ENCODE peak calls at places on chromosomes 11 and 22, in eight cellular contexts. B is endothelial cell, J is neural crest cell, T is cardiac fibroblast, I is GM23338, O is heart left ventricle, A is kidney epithelial cell, N is tibial artery. G is an unnamed sample.
A peak's percentile ranks its signal among the peaks of the same experiment; 100 is the strongest.

GRCh38 chr11:63761870-63762661 is 6.5 kb downstream of the ZFTA start:
- DNase-seq in B (peak; percentile 35), T (no peak), O (no peak), J (peak; percentile 47), I (peak; percentile 96), N (no peak), A (no peak), G (no peak)

GRCh38 chr11:16737860-16738197 is 618 bp upstream of the C11orf58 start:
- DNase-seq in N (no peak), B (no peak), T (peak; percentile 30), I (no peak), J (no peak), O (no peak), A (no peak), G (no peak)

GRCh38 chr11:92199991-92200390 is 24.6 kb upstream of the FAT3 start:
- DNase-seq in B (no peak), J (no peak), N (no peak), A (no peak), O (no peak), I (no peak), T (no peak), G (no peak)

GRCh38 chr11:11280826-11281225 is 72.2 kb downstream of the CSNK2A3 start:
- DNase-seq in T (no peak), N (no peak), B (no peak), O (no peak), I (no peak), J (no peak), A (no peak), G (no peak)

GRCh38 chr11:106087815-106088435 is 10.5 kb downstream of the AASDHPPT start:
- DNase-seq in B (peak; percentile 41), J (peak; percentile 23), I (peak; percentile 63), O (no peak), N (no peak), A (no peak), T (peak; percentile 70), G (peak; percentile 75)

GRCh38 chr11:134659882-134660281 is 247.8 kb upstream of the B3GAT1 start:
- DNase-seq in I (no peak), T (no peak), O (no peak), J (no peak), A (no peak), N (peak; percentile 10), B (no peak), G (no peak)

GRCh38 chr11:111229604-111230003 is 15.9 kb upstream of the POU2AF2 start:
- DNase-seq in T (peak; percentile 14), B (no peak), O (no peak), I (no peak), A (no peak), N (no peak), J (no peak), G (peak; percentile 31)

GRCh38 chr11:125976156-125976555 is 30.3 kb downstream of the VSIG10L2 start:
- DNase-seq in O (no peak), B (no peak), A (no peak), J (no peak), N (no peak), T (no peak), I (no peak), G (no peak)

GRCh38 chr22:24422078-24422665 is 5.2 kb upstream of the ADORA2A start:
- DNase-seq in A (no peak), I (no peak), J (no peak), B (no peak), O (peak; percentile 56), T (no peak), N (no peak), G (no peak)

GRCh38 chr11:30984442-30984816 is 385.1 kb downstream of the DCDC1 start:
- DNase-seq in T (peak; percentile 3), O (no peak), N (no peak), A (no peak), I (no peak), J (no peak), B (no peak), G (no peak)

GRCh38 chr22:48098936-48099245 is 1336.4 kb downstream of the TBC1D22A start:
- DNase-seq in B (no peak), I (no peak), N (peak; percentile 48), J (no peak), A (no peak), T (no peak), O (no peak), G (peak; percentile 17)

GRCh38 chr11:7499046-7499445 is 13.7 kb downstream of the OLFML1 start:
- DNase-seq in J (no peak), N (no peak), I (no peak), B (no peak), T (no peak), O (no peak), A (no peak), G (no peak)

GRCh38 chr11:127000291-127000968 is at the start of gene KIRREL3:
- DNase-seq in J (peak; percentile 41), I (peak; percentile 53), A (no peak), B (peak; percentile 32), T (no peak), N (no peak), O (no peak), G (no peak)

GRCh38 chr11:134338654-134339053 is 6.9 kb downstream of the GLB1L2 start:
- DNase-seq in B (no peak), I (no peak), J (no peak), N (no peak), T (no peak), A (no peak), O (no peak), G (no peak)

GRCh38 chr11:130076774-130077481 is 7.2 kb downstream of the APLP2 start:
- DNase-seq in N (no peak), J (no peak), I (peak; percentile 47), T (no peak), O (no peak), A (no peak), B (no peak), G (no peak)

GRCh38 chr11:73931039-73931645 is 19.7 kb upstream of the DNAJB13 start:
- DNase-seq in I (peak; percentile 90), J (peak; percentile 12), B (peak; percentile 31), N (no peak), A (peak; percentile 48), T (peak; percentile 89), O (no peak), G (peak; percentile 31)

GRCh38 chr11:134511255-134511654 is 99.2 kb upstream of the B3GAT1 start:
- DNase-seq in N (peak; percentile 34), T (no peak), J (no peak), A (no peak), O (no peak), B (no peak), I (no peak), G (no peak)

GRCh38 chr11:114359342-114359741 is 41.0 kb downstream of the C11orf71 start:
- DNase-seq in B (no peak), T (peak; percentile 13), I (no peak), A (no peak), N (no peak), O (no peak), J (no peak), G (no peak)

GRCh38 chr22:36773935-36774334 is 2.0 kb downstream of the IFT27 start:
- DNase-seq in N (no peak), A (no peak), J (no peak), B (no peak), O (no peak), T (peak; percentile 59), I (peak; percentile 48), G (no peak)
- TF ChIP-seq CTCF in N (peak; percentile 5), A (peak; percentile 33), J (peak; percentile 60), B (peak; percentile 26), O (no peak), T (peak; percentile 36), I (peak; percentile 58), G (peak; percentile 18)

DNA sequence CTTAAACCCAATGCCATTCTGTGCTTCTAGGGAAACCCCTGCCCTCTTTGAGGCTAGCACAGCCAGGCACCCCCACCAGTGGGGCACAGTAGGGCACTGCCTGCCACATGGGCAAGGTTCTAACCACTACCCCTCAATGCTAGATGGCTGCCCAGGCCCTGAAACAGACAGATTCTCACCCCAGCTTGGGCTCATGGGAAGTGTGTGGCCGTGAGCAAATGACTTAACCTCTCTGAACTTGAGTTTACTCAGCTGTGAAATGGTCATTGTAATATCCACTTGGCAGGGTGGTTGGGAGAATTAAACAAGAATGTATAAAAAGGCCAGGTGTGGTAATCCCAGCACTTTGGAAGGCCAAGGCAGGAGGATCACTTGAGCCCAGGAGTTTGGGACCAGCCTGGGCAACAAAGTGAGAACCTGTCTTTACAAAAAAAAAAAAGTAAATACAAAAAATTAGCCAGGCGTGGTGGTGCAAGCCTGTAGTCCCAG is 22.4 kb downstream of the C22orf23 start:
- DNase-seq in B (no peak), O (no peak), I (no peak), N (no peak), J (no peak), A (no peak), T (no peak), G (no peak)
- TF ChIP-seq CTCF in B (no peak), O (no peak), I (no peak), N (no peak), J (no peak), A (no peak), T (no peak), G (no peak)

DNA sequence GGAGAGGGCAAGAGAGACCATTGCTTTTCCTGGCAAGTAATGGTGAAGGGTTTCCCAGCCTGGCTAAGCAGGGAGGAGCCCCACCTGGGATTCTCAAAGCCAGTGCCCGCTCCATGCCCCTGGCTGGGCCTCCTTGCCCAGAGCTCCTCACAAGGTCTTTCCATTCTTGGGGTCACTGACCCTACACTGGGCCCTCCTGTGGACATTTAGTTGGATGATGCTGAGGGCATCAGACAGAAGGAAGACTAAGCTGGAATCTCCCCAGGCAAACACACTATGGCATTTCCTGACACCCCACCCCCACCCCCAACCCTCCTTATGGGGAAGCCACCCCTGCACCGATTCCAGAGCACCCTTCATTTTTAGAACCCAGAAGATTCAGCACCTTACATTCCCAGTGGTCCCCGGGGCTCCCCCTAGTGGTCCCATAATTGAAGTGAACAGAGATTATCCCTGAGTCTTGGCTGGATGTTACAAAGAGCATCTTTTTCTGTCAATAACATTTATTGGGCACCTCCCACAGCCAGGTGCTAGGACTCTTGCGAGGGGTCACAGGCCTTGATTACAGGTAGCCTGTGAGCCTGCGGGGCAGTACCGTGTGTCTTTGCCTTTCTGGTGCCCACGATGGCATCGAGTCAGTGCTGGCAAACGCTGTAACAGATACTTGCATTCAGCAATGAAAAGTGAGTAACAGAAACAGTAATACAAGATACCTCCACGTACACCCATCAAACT is 548.5 kb downstream of the BUD13 start:
- DNase-seq in O (no peak), I (peak; percentile 80), J (peak; percentile 63), N (no peak), A (no peak), T (peak; percentile 43), B (peak; percentile 63), G (peak; percentile 66)
- TF ChIP-seq CTCF in O (peak; percentile 68), I (peak; percentile 76), J (peak; percentile 76), N (peak; percentile 32), A (peak; percentile 85), T (peak; percentile 63), B (peak; percentile 77), G (peak; percentile 65)

DNA sequence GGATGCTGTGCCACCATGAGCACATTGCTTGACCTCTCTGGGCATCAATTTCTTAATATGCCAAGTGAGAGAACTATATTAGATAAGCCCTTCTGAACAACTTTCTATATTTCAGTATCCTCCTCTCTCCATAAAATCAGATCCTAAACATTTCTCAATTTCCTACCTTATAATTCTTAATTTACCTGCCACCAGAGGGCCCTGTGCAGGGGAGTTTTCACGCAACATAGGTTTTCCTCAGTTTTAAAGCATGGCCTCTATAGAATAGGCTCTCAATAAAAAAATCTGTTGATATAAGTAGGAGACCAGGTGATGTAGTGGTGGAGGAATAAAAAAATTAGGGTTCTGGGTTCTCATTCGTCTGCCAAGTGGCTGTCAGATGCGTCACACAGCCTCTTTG is 83.7 kb upstream of the DBX1 start:
- DNase-seq in J (no peak), O (no peak), N (no peak), A (no peak), T (peak; percentile 7), I (no peak), B (no peak), G (no peak)
- TF ChIP-seq CTCF in J (peak; percentile 55), O (no peak), N (no peak), A (peak; percentile 32), T (peak; percentile 42), I (peak; percentile 57), B (no peak), G (peak; percentile 28)

G was measured in activated CD8-positive, alpha-beta T cell treated with anti-CD3 and anti-CD28 coated beads for 36 hours.